ENCODE peak calls at places on chromosomes 5 and 9, in six cellular contexts. K is IMR-90, S is mesendoderm, E is mesenchymal stem cell, Z is H9, J is H1. W is an unnamed sample.

GRCh38 chr5:134609232-134609851 is 23.3 kb downstream of the SAR1B start:
- DNase-seq in J (no peak), K (no peak), S (no peak), Z (no peak), E (no peak), W (no peak)

GRCh38 chr5:57441557-57441956 is 41.1 kb downstream of the ACTBL2 start:
- DNase-seq in J (no peak), E (peak), S (no peak), K (peak), Z (no peak), W (no peak)

GRCh38 chr5:57495688-57496087 is 13.1 kb upstream of the ACTBL2 start:
- DNase-seq in S (no peak), Z (no peak), E (no peak), K (no peak), J (no peak), W (no peak)

GRCh38 chr9:4116091-4116581 is 183.7 kb downstream of the GLIS3 start:
- DNase-seq in K (peak), S (no peak), J (no peak), Z (no peak), E (no peak), W (peak)

GRCh38 chr5:68369436-68370125 is 154.0 kb downstream of the PIK3R1 start:
- DNase-seq in Z (no peak), S (no peak), E (no peak), J (no peak), K (no peak), W (no peak)

GRCh38 chr9:79470957-79471356 is 100.8 kb upstream of the TLE4 start:
- DNase-seq in S (peak), E (no peak), J (no peak), Z (no peak), K (no peak), W (peak)

GRCh38 chr9:35406183-35406959 is 83.5 kb upstream of the RUSC2 start:
- DNase-seq in Z (peak), K (no peak), E (peak), J (peak), S (peak), W (peak)

GRCh38 chr9:13898957-13899356 is 415.0 kb downstream of the NFIB start:
- DNase-seq in K (no peak), S (no peak), E (no peak), J (no peak), Z (no peak), W (no peak)

GRCh38 chr5:149406979-149407306 is 27.9 kb upstream of the IL17B start:
- DNase-seq in J (no peak), E (no peak), Z (no peak), S (no peak), K (no peak), W (no peak)

GRCh38 chr5:149405550-149406202 is 26.6 kb upstream of the IL17B start:
- DNase-seq in S (peak), J (no peak), Z (no peak), K (no peak), E (peak), W (peak)

GRCh38 chr5:149404746-149405549 is 25.9 kb upstream of the IL17B start:
- DNase-seq in K (peak), S (peak), Z (no peak), E (peak), J (no peak), W (peak)

GRCh38 chr5:149407331-149408251 is 28.5 kb upstream of the IL17B start:
- DNase-seq in J (no peak), Z (no peak), S (no peak), K (no peak), E (peak), W (no peak)

GRCh38 chr5:149406203-149406978 is 27.3 kb upstream of the IL17B start:
- DNase-seq in E (peak), S (no peak), K (peak), J (no peak), Z (peak), W (no peak)
- H3K4ac ChIP-seq in E (peak), S (no peak), K (peak), J (no peak), Z (no peak), W (no peak)

GRCh38 chr9:37903831-37904646 is at the start of gene SLC25A51:
- DNase-seq in K (peak), S (peak), J (peak), Z (peak), E (peak), W (peak)
- H2BK5ac ChIP-seq in K (peak), S (peak), J (peak), Z (no peak), E (peak), W (peak)

GRCh38 chr9:136971746-136972145 is 5.6 kb upstream of the PTGDS start:
- DNase-seq in Z (no peak), J (no peak), S (no peak), K (no peak), E (no peak), W (no peak)

GRCh38 chr9:136970361-136970760 is 6.9 kb upstream of the PTGDS start:
- DNase-seq in Z (no peak), K (no peak), E (no peak), S (no peak), J (no peak), W (no peak)

GRCh38 chr9:136968333-136969127 is 8.8 kb upstream of the PTGDS start:
- DNase-seq in K (no peak), S (no peak), E (no peak), Z (no peak), J (no peak), W (no peak)

GRCh38 chr9:136969774-136970173 is 7.5 kb upstream of the PTGDS start:
- DNase-seq in K (no peak), Z (no peak), S (no peak), E (no peak), J (no peak), W (no peak)

GRCh38 chr9:136969150-136969549 is 8.2 kb upstream of the PTGDS start:
- DNase-seq in Z (no peak), S (no peak), J (no peak), K (no peak), E (no peak), W (no peak)
- H3K4ac ChIP-seq in Z (no peak), S (no peak), J (no peak), K (no peak), E (no peak), W (no peak)

GRCh38 chr9:124487491-124488182 is 19.6 kb downstream of the NR5A1 start:
- DNase-seq in S (no peak), Z (no peak), E (no peak), K (no peak), J (no peak), W (no peak)

GRCh38 chr9:124488641-124489040 is 18.6 kb downstream of the NR5A1 start:
- DNase-seq in S (no peak), E (no peak), Z (no peak), J (no peak), K (no peak), W (no peak)

GRCh38 chr9:124485936-124486335 is 21.3 kb downstream of the NR5A1 start:
- DNase-seq in Z (no peak), S (no peak), E (no peak), K (no peak), J (no peak), W (no peak)

GRCh38 chr9:124485201-124485600 is 22.0 kb downstream of the NR5A1 start:
- DNase-seq in J (no peak), S (no peak), E (no peak), Z (no peak), K (no peak), W (no peak)

GRCh38 chr9:124486778-124487490 is 20.3 kb downstream of the NR5A1 start:
- DNase-seq in S (no peak), J (no peak), E (no peak), K (no peak), Z (no peak), W (no peak)
- H2BK5ac ChIP-seq in S (no peak), J (no peak), E (no peak), K (no peak), Z (no peak), W (no peak)

DNA sequence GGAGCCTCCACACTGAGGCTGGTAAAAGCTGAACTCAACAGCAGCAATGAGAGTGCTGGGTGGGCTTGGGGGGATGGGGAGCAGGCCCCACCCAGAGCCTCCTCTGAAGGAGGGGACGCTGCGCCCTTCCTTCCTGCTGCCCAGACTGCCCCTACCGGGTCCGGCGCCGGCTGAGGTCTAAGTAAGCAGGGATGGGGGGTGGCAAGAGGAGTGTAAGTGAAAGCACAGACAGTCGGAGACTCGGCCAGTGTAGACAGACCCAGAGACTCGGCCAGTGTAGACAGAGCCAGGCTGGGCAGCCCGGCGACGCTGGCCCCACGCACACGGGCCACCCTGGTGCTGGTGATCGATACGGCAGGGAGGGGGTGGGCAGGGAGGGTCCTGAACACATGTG is 7.4 kb upstream of the ENTPD8 start:
- DNase-seq in K (no peak), S (no peak), J (no peak), E (no peak), Z (no peak), W (no peak)
- H3K4ac ChIP-seq in K (no peak), S (no peak), J (no peak), E (no peak), Z (no peak), W (no peak)

GRCh38 chr9:126700296-126700695 is 86.6 kb downstream of the LMX1B start:
- DNase-seq in E (no peak), K (no peak), J (no peak), Z (no peak), S (no peak), W (no peak)

GRCh38 chr9:126700903-126701819 is 87.4 kb downstream of the LMX1B start:
- DNase-seq in K (no peak), Z (no peak), J (no peak), E (no peak), S (no peak), W (no peak)

GRCh38 chr9:126703330-126704156 is 89.8 kb downstream of the LMX1B start:
- DNase-seq in Z (no peak), S (no peak), K (no peak), J (no peak), E (no peak), W (no peak)

GRCh38 chr9:126702501-126703329 is 89.0 kb downstream of the LMX1B start:
- DNase-seq in E (peak), K (no peak), Z (peak), J (no peak), S (peak), W (no peak)

DNA sequence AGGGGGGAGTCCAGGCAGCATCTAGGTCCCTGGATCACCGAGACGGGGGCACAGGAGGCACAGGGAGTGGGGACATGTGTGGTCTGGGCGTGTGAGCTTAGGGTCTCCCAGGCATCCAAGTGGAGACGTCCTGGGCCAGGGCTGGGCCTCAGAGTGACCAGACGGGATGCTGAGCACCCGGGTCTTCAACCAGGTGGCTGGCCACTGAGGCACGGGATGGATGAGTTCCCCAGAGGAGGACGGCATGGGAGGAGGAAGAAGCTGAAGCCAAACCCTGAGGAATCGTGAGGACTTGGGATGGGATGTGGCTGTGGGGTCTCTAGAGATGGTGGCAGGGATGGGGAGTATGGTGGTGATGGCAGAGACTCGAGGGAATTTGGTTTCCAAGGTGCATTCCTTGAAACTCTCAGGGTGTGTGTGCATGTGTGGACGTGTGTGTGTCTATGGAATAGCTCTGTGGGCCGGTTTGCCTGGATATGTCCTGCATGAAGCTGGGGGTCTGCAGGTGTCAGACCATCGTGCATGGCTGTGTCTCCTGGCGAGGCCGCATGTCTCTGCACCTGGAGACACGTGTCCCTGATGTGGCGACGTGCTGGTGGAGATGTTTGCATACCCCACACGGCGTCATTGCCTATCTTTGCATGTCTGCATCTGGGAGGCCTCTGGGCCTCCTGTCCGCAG is 88.2 kb downstream of the LMX1B start:
- DNase-seq in K (no peak), E (no peak), S (no peak), Z (peak), J (no peak), W (no peak)
- H2BK5ac ChIP-seq in K (no peak), E (no peak), S (no peak), Z (no peak), J (peak), W (no peak)

DNA sequence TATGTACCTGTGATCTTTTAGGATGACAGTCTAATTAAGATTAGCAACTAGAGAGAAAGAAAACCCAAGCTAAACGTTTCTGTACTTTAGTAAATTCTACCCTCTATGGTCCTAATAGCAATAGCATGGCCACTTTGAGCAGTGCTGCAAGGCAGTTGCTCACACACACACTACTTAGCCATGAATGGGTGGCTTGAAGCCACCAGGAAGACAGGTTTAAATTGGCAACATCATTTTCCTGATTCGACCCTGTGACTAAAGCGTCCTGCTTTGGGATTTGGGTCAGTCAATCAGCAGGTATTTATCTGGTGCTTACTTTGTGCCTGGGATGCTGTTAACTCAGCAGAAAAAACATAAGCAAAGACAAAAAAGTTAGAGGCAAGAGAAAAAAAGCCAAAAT is 150.6 kb downstream of the ARRDC3 start:
- DNase-seq in E (no peak), Z (no peak), K (no peak), J (no peak), S (no peak), W (no peak)
- H3K4ac ChIP-seq in E (no peak), Z (no peak), K (no peak), J (no peak), S (no peak), W (no peak)

DNA sequence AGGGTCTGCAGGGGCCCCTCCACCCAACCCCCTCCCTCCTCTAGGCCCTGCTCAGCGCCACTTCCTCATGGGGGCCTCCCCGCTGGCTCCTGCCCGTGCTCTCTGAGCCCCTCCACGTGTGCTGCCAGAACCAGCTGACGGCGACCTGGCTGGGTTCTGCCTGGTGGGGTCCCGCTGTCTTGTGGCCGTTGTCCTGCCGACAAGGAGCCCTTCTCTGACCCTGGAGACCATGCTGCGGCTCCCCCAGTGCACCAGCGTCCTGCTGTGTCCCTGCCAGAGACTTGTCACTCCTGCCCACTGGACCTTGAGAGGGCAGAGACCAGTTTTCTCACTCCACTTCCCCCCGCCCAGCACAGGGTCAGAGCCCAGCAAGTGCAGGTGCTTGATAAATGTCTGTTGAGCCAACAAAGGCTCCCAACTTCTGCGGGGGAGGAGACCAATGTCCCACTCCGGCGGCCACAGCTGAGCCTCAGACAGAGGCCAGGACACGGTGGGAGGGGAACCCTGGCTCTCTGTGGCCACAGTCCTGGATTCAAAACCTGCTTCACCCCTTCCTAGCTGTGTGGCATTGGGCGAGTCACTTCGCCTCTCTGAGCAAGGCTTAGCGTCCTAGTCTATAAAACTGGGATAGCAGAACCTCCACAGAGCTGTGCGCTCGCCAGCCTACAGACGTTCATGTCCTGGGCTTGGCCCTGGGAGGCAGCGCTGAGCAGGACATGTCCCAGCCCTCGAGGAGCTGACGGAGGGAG is 24.8 kb downstream of the SARDH start:
- DNase-seq in Z (peak), K (no peak), E (no peak), J (no peak), S (no peak), W (no peak)
- H2BK5ac ChIP-seq in Z (no peak), K (no peak), E (no peak), J (no peak), S (no peak), W (no peak)

GRCh38 chr5:146451411-146451810 is 4.3 kb downstream of the TCERG1 start:
- DNase-seq in E (no peak), Z (no peak), J (no peak), K (no peak), S (peak), W (no peak)

GRCh38 chr5:146448783-146449519 is 1.8 kb downstream of the TCERG1 start:
- DNase-seq in S (no peak), K (no peak), J (no peak), Z (no peak), E (no peak), W (no peak)

GRCh38 chr5:146441896-146442295 is 5.2 kb upstream of the TCERG1 start:
- DNase-seq in E (no peak), K (peak), Z (no peak), S (no peak), J (no peak), W (peak)

GRCh38 chr5:146446861-146447733 is at the start of gene TCERG1:
- DNase-seq in K (peak), Z (peak), E (peak), S (peak), J (peak), W (peak)

GRCh38 chr5:146447734-146448380 is 724 bp downstream of the TCERG1 start:
- DNase-seq in J (no peak), S (peak), Z (no peak), K (peak), E (peak), W (peak)
- H3K4ac ChIP-seq in J (peak), S (peak), Z (peak), K (peak), E (peak), W (peak)

DNA sequence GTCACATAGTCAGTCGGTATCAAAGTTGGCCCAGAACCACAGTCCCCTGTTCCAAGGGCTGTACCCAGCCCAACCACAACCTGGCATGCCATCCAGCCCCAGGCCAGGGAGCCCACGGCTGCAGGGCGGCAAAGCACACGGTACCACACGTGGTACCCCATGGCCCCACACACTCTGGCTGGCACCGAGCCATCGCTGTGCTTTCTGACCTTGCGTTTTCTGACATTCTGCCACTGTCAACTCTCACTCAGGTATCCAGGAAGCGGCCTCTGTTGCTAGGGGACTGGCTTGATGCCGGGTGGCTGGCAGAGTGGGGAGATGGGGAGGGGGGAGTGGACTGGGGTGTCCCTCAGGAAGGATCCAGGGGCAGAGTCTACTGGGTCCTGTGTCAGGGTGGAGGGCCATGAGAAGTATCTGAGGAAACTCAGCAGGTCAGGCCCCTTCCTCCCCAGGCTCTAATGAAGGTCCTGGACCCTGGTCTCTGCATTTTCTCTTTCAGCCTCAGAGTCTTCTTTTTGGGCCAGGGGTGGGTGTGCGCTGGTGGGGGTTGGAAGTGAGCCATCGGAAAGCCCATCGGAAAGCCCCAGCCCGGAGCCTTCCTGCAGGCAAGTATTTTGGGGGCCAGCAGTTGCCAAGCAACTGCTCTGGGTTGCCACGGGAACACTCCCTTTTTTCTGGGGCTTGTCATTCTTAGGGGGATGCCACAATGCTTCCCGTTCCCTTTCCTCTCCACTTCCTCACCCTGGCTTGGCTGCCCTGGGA is 21.0 kb upstream of the RALGDS start:
- DNase-seq in J (no peak), S (no peak), Z (no peak), K (no peak), E (no peak), W (no peak)
- H2BK5ac ChIP-seq in J (no peak), S (no peak), Z (no peak), K (no peak), E (no peak), W (no peak)

W was measured in trophoblast cell.